ENCODE peak calls at places on chromosomes 16 and 17, in six cellular contexts. V is CD8-positive, alpha-beta T cell; L is tibial artery; M is CD4-positive, CD25-positive, alpha-beta regulatory T cell; O is sigmoid colon; B is CD8-positive, alpha-beta memory T cell. J is an unnamed sample.

GRCh38 chr17:63425478-63425877 is 20.6 kb downstream of the CYB561 start:
- DNase-seq in V (peak), L (peak), M (peak), O (peak), B (peak), J (peak)

GRCh38 chr16:86836503-86837125 is 258.3 kb downstream of the FOXL1 start:
- DNase-seq in V (no peak), L (no peak), M (no peak), O (no peak), B (no peak), J (no peak)

GRCh38 chr17:63516910-63517824 is 6.0 kb upstream of the KCNH6 start:
- DNase-seq in V (no peak), L (no peak), M (no peak), O (no peak), B (no peak), J (no peak)

GRCh38 chr17:10613775-10614513 is 43.2 kb downstream of the MYH3 start:
- DNase-seq in V (no peak), L (no peak), M (no peak), O (no peak), B (no peak), J (no peak)

GRCh38 chr16:87425941-87426340 is 33.8 kb downstream of the MAP1LC3B start:
- DNase-seq in V (no peak), L (no peak), M (no peak), O (peak), B (no peak), J (no peak)

GRCh38 chr16:79286646-79287423 is 313.7 kb downstream of the MAF start:
- DNase-seq in V (peak), L (peak), M (peak), O (peak), B (no peak), J (peak)

GRCh38 chr17:45429338-45430005 is 3.2 kb downstream of the ARHGAP27 start:
- DNase-seq in V (no peak), L (no peak), M (no peak), O (no peak), B (no peak), J (no peak)

GRCh38 chr16:64131423-64131822 is 990.4 kb downstream of the CDH11 start:
- DNase-seq in V (no peak), L (no peak), M (no peak), O (no peak), B (no peak), J (no peak)

GRCh38 chr17:57986841-57987581 is 1.0 kb downstream of the VEZF1 start:
- DNase-seq in V (peak), L (peak), M (peak), O (peak), B (peak), J (peak)

GRCh38 chr16:88843256-88843655 is 13.5 kb downstream of the GALNS start:
- DNase-seq in V (no peak), L (no peak), M (no peak), O (no peak), B (no peak), J (no peak)
- H3K27ac ChIP-seq in V (no peak), L (no peak), M (no peak), O (no peak), B (no peak), J (no peak)

DNA sequence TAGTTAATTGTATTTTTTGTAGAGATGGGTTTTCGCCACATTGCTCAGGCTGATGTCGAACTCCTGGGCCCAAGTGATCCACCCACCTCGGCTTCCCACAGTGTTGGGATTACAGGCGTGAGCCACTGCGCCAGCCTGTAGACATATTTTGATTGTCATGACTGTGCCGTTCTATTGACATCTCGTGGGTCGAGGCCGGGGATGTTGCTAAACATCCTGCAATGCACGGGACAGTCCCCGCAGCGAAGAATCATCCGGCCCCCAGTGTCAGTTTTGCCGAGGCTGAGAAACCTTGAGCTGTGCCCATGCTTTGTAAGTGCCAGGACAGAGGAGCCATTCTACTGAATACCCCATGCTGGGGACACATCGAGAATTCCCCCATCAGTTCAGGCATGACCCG is 69.1 kb upstream of the GSE1 start:
- DNase-seq in V (no peak), L (no peak), M (no peak), O (no peak), B (no peak), J (no peak)
- H3K4me3 ChIP-seq in V (no peak), L (no peak), M (no peak), O (no peak), B (no peak), J (no peak)

DNA sequence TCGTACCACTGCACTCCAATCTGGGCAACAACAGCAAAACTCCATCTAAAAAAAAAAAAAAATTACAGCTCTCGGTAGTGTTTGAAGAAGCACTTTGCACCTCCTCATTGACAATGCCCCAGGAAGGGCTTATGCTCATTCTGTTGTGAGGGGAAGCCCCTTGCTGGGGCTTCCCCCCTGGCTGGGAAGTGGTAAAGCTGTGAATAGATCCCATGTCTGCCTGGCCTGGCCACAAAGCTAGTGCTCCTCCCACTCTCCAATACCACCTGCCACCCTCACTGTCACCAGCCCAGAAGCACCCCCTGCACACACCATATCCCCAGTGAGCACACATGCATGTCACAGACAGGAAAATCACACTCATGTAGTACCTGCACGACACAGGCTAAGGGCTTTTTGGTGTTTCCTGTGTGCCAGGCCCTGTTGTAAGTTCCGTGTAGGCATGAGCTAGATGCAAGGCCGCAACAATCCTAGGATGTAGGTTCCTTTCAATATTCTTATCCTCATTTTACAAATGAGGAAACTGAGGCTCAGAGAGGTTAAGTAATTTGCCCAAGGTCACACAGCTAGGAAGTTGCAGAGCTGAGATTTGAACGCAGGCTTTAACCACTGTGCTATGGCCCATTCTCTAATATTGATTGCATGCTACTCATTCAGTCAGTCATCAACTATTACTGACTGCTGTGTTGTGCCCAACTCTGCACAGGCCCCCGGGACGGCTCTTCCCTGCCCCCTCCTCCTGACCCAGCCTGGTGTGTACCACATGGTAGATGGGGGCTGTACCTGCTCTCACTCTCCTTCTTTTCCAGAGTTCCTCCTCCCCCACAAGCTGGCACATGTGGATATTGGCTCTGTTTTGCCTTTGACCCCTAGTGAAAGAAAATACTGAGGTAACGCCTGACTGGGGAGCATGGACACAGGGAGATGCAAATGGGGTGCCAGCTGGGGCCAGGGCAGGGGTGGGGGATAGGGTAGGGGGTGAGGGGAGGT is 11.9 kb upstream of the COL1A1 start:
- DNase-seq in V (peak), L (peak), M (peak), O (no peak), B (peak), J (peak)
- H3K27ac ChIP-seq in V (no peak), L (peak), M (no peak), O (peak), B (no peak), J (no peak)

GRCh38 chr17:79814624-79814965 is 17.7 kb upstream of the CBX8 start:
- DNase-seq in V (no peak), L (no peak), M (no peak), O (no peak), B (no peak), J (no peak)
- H3K4me3 ChIP-seq in V (no peak), L (no peak), M (no peak), O (peak), B (no peak), J (peak)

GRCh38 chr17:67441052-67441738 is 64.1 kb downstream of the PITPNC1 start:
- DNase-seq in V (peak), L (no peak), M (peak), O (no peak), B (peak), J (peak)
- H3K27ac ChIP-seq in V (peak), L (no peak), M (peak), O (peak), B (peak), J (peak)

GRCh38 chr16:14609716-14610115 is 20.3 kb downstream of the PARN start:
- DNase-seq in V (no peak), L (no peak), M (no peak), O (no peak), B (no peak), J (no peak)

GRCh38 chr16:14602443-14602963 is 27.6 kb downstream of the PARN start:
- DNase-seq in V (no peak), L (no peak), M (no peak), O (no peak), B (no peak), J (no peak)

GRCh38 chr16:14608111-14608566 is 21.9 kb downstream of the PARN start:
- DNase-seq in V (no peak), L (no peak), M (no peak), O (no peak), B (no peak), J (no peak)

GRCh38 chr16:14608604-14609003 is 21.5 kb downstream of the PARN start:
- DNase-seq in V (no peak), L (no peak), M (no peak), O (no peak), B (no peak), J (no peak)

GRCh38 chr16:14606102-14606501 is 24.0 kb downstream of the PARN start:
- DNase-seq in V (no peak), L (no peak), M (no peak), O (no peak), B (no peak), J (no peak)
- H3K4me3 ChIP-seq in V (no peak), L (no peak), M (no peak), O (no peak), B (no peak), J (no peak)

GRCh38 chr17:9575381-9576072 is at the start of gene STX8:
- DNase-seq in V (peak), L (peak), M (peak), O (peak), B (peak), J (peak)
- H3K27ac ChIP-seq in V (peak), L (peak), M (peak), O (peak), B (peak), J (peak)